ENCODE peak calls at places on chromosomes 11 and 22, in nine cellular contexts. X is endothelial cell of umbilical vein; V is PC-9; N is neuronal stem cell; D is IMR-90; S is left ventricle myocardium inferior; P is fibroblast of lung; A is CD8-positive, alpha-beta memory T cell; J is adrenal gland. W is an unnamed sample.

GRCh38 chr11:34359548-34359891 is 1.7 kb upstream of the ABTB2 start:
- DNase-seq in P (no peak), S (no peak), V (no peak), A (no peak), N (no peak), D (no peak), X (no peak), J (no peak), W (no peak)

GRCh38 chr11:106466441-106467190 is 389.2 kb downstream of the AASDHPPT start:
- DNase-seq in N (no peak), P (peak), X (no peak), D (peak), V (no peak), A (no peak), J (no peak), S (no peak), W (peak)

GRCh38 chr11:128291835-128292234 is 295.5 kb downstream of the ETS1 start:
- DNase-seq in X (no peak), P (no peak), A (no peak), V (no peak), S (no peak), J (no peak), D (no peak), N (no peak), W (no peak)

GRCh38 chr11:26021026-26021425 is 310.9 kb upstream of the ANO3 start:
- DNase-seq in D (no peak), X (no peak), S (no peak), J (no peak), A (no peak), V (no peak), N (no peak), P (no peak), W (no peak)

GRCh38 chr11:105265859-105266258 is 126.3 kb upstream of the CARD18 start:
- DNase-seq in V (no peak), J (no peak), P (peak), S (no peak), A (no peak), X (peak), N (no peak), D (peak), W (peak)

GRCh38 chr11:130772266-130773227 is 143.7 kb downstream of the SNX19 start:
- DNase-seq in X (peak), S (no peak), A (no peak), N (no peak), D (peak), J (no peak), V (peak), P (peak), W (peak)

GRCh38 chr22:45271667-45272188 is 13.0 kb upstream of the UPK3A start:
- DNase-seq in V (no peak), X (no peak), P (no peak), J (no peak), N (no peak), D (no peak), A (no peak), S (peak), W (no peak)

GRCh38 chr22:44428941-44429615 is 69.0 kb downstream of the RTL6 start:
- DNase-seq in S (no peak), V (peak), P (no peak), J (no peak), A (no peak), N (no peak), X (no peak), D (no peak), W (no peak)

GRCh38 chr22:24184057-24184798 is 2.9 kb downstream of the SUSD2 start:
- DNase-seq in X (no peak), P (no peak), J (no peak), D (no peak), S (peak), A (no peak), V (no peak), N (no peak), W (no peak)

DNA sequence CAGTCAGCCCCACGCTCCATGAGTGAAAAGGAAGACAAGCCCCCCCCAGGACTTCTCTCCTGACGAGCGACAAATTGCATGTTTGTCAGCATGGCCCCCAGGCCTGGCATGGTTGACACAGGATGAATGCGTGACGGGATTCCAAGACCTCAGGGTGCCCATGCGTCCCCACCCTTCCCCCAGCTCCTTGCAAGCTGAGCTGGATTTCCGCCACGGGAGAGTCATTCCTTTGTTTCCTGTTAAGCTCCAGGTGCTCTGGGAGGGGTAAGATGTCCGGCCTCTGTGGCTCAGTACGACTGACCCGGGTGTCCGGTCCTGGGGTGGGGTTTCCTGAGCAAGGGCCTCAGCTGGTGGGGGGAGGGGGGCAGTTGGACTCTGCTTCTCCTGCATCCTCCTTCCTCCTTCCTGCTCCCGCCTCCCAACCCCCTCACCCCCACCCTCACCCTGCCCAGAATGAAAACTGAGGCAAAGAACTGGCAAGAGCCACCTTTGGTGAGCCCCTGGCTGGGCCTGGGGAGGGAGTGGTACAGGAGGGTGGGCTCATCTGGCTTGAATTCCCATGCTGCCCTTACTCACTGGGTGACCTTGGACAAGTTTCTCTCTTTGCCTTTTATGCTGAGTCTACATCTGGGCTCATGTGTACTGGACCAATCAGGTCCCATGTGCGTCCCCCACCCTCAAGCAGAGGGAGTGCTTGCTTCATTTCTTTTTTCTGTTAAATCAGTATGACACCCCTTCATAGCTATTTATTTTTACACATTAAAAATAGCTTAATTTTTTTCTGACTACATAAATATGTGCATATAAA is 2.5 kb downstream of the CDC42EP2 start:
- DNase-seq in S (peak), A (no peak), X (peak), P (peak), V (peak), J (peak), N (no peak), D (peak), W (peak)
- H3K4me3 ChIP-seq in S (peak), A (no peak), X (peak), P (peak), V (peak), J (no peak), N (no peak), D (peak), W (peak)

DNA sequence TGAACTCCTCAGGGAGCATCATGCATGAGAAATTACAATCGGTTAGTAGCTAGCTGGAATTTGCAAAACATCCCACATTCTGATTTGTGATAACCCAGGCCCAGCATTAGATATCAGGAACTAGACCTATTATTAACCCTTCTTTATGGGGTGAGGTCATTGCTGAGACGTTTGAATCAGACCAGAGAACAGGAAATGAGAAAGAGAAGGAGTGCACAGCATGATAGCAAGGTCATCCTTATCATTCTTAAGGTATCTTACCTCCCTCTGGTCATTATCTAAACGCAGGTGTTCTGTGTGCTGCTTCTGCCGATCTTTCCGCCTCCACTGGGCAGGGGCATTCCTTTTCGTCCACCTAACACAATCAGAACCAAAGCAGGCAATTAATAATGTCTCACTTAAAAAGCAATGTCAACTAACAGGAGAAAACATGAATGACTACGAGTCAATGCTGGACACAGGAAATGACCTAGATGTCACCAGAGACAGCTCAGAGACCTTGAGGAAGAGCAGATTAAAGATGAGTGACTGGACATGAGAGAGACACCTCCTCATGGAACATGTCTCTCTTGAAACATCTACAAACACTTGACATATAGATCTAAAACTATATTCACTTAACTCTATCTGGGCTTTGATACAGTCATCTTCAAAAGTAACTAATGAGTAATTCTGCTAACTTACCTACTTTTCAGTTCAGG is 78.3 kb upstream of the SCUBE2 start:
- DNase-seq in N (no peak), J (no peak), V (no peak), S (no peak), A (no peak), X (peak), D (peak), P (no peak), W (no peak)
- H3K4me3 ChIP-seq in N (no peak), J (no peak), V (no peak), S (no peak), A (no peak), X (no peak), D (no peak), P (no peak), W (no peak)

DNA sequence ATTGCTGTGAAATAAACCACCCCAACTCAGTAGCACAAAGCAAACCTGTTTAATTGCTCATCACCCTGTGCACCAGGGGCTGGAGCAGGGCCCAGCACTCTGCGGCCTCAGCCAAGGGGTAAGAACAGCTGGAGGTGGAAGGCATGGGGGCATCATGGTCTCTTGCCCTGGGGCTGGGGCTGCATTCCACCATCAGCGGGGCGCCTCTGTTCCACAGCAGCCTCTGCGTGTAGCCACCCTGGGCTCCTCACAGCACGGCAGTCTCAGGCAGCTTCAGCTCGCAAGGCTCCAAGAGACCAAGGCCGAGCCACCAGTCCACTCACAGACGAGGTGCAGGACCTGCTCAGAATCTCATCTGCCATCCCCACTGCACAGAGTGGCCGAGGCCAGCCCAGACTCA is 630.7 kb downstream of the TBC1D22A start:
- DNase-seq in A (no peak), X (no peak), J (no peak), S (no peak), P (no peak), D (no peak), V (no peak), N (no peak), W (no peak)
- H3K4me3 ChIP-seq in A (no peak), X (no peak), J (no peak), S (no peak), P (no peak), D (no peak), V (no peak), N (no peak), W (no peak)

DNA sequence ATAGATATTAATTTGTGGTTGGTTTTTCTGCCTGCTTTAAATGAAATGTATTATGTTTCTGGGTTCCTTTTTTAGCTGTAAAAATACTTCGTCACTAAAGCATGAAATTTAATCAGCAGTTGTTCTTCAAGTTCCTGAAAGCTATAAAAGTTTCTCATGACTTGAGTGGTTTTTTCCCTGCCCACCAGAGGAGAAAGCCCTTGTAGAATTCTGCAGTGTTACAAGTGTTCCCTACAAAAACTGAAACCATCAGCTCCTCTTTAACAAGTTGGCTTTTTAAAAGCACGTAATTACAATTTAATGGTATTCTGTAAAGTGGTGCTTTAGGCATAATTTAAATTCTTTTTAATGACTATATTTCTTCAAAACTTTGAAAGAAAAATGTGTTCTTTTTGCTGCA is 56.2 kb downstream of the PANX1 start:
- DNase-seq in N (no peak), V (no peak), D (no peak), A (no peak), X (no peak), P (no peak), J (no peak), S (no peak), W (no peak)
- H3K4me3 ChIP-seq in N (no peak), V (no peak), D (no peak), A (no peak), X (no peak), P (no peak), J (no peak), S (no peak), W (no peak)

GRCh38 chr11:69010964-69011623 is 2.0 kb downstream of the MRGPRF start:
- DNase-seq in P (peak), J (no peak), D (peak), A (no peak), X (no peak), V (peak), S (peak), N (peak), W (peak)

GRCh38 chr11:69010361-69010891 is 2.6 kb downstream of the MRGPRF start:
- DNase-seq in D (peak), P (peak), X (no peak), A (no peak), V (peak), J (no peak), N (no peak), S (no peak), W (no peak)

GRCh38 chr11:69013009-69013951 is at the start of gene MRGPRF:
- DNase-seq in A (no peak), P (peak), N (no peak), V (no peak), D (peak), S (peak), J (peak), X (no peak), W (peak)

GRCh38 chr11:69011624-69012091 is 1.4 kb downstream of the MRGPRF start:
- DNase-seq in P (no peak), V (no peak), D (no peak), X (no peak), A (no peak), J (no peak), N (no peak), S (no peak), W (no peak)

GRCh38 chr11:69012092-69013008 is 696 bp downstream of the MRGPRF start:
- DNase-seq in P (peak), S (no peak), X (no peak), A (no peak), J (no peak), D (peak), N (no peak), V (no peak), W (peak)
- H3K4me3 ChIP-seq in P (peak), S (peak), X (no peak), A (no peak), J (no peak), D (peak), N (peak), V (no peak), W (peak)

GRCh38 chr22:29887358-29887757 is 4.4 kb downstream of the MTMR3 start:
- DNase-seq in D (no peak), N (no peak), J (no peak), S (no peak), V (no peak), A (no peak), P (no peak), X (peak), W (no peak)

GRCh38 chr22:29883045-29883830 is at the start of gene MTMR3:
- DNase-seq in V (peak), S (peak), X (peak), A (peak), D (peak), J (peak), P (peak), N (peak), W (peak)

GRCh38 chr22:29883831-29884139 is 811 bp downstream of the MTMR3 start:
- DNase-seq in J (no peak), N (no peak), V (no peak), S (no peak), P (no peak), D (peak), X (no peak), A (no peak), W (no peak)

GRCh38 chr22:29885610-29886009 is 2.6 kb downstream of the MTMR3 start:
- DNase-seq in A (no peak), S (no peak), V (no peak), N (no peak), X (no peak), D (no peak), P (no peak), J (no peak), W (no peak)

GRCh38 chr22:29886601-29887000 is 3.6 kb downstream of the MTMR3 start:
- DNase-seq in S (no peak), J (no peak), V (no peak), P (no peak), A (no peak), X (no peak), N (no peak), D (no peak), W (no peak)
- H3K4me3 ChIP-seq in S (no peak), J (no peak), V (no peak), P (no peak), A (no peak), X (no peak), N (no peak), D (no peak), W (no peak)

GRCh38 chr11:119567667-119568582 is 145.0 kb upstream of the THY1 start:
- DNase-seq in N (no peak), S (no peak), P (peak), J (no peak), X (no peak), V (no peak), A (no peak), D (peak), W (peak)
- H3K4me3 ChIP-seq in N (no peak), S (no peak), P (no peak), J (no peak), X (no peak), V (no peak), A (no peak), D (no peak), W (no peak)